ENCODE peak calls at places on chromosome 5, in four cellular contexts. One of them, this sample, is unnamed.

GRCh38 chr5:151904921-151905320 is 19.7 kb downstream of the GLRA1 start:
- DNase-seq in PC-9: no peak
- DNase-seq in neural crest cell: no peak
- DNase-seq in fibroblast of lung: peak
- DNase-seq in this sample: no peak

GRCh38 chr5:142388696-142389095 is 63.9 kb upstream of the SPRY4 start:
- DNase-seq in PC-9: no peak
- DNase-seq in neural crest cell: no peak
- DNase-seq in fibroblast of lung: peak
- DNase-seq in this sample: no peak

GRCh38 chr5:72117281-72117680 is 10.0 kb downstream of the MAP1B start:
- DNase-seq in PC-9: no peak
- DNase-seq in neural crest cell: no peak
- DNase-seq in fibroblast of lung: no peak
- DNase-seq in this sample: no peak

GRCh38 chr5:138282918-138283742 is 8.7 kb upstream of the GFRA3 start:
- DNase-seq in PC-9: peak
- DNase-seq in neural crest cell: peak
- DNase-seq in fibroblast of lung: peak
- DNase-seq in this sample: peak

GRCh38 chr5:90529234-90529938 is at the start of gene LYSMD3:
- DNase-seq in PC-9: peak
- DNase-seq in neural crest cell: peak
- DNase-seq in fibroblast of lung: peak
- DNase-seq in this sample: peak

GRCh38 chr5:141328231-141328630 is 2.1 kb upstream of the PCDHGA1 start:
- DNase-seq in PC-9: no peak
- DNase-seq in neural crest cell: no peak
- DNase-seq in fibroblast of lung: no peak
- DNase-seq in this sample: no peak

GRCh38 chr5:137666109-137666850 is 69.6 kb downstream of the KLHL3 start:
- DNase-seq in PC-9: no peak
- DNase-seq in neural crest cell: no peak
- DNase-seq in fibroblast of lung: peak
- DNase-seq in this sample: no peak

GRCh38 chr5:149415245-149415967 is 36.3 kb upstream of the IL17B start:
- DNase-seq in PC-9: no peak
- DNase-seq in neural crest cell: no peak
- DNase-seq in fibroblast of lung: peak
- DNase-seq in this sample: no peak

GRCh38 chr5:54040018-54040417 is 270.4 kb downstream of the ARL15 start:
- DNase-seq in PC-9: no peak
- DNase-seq in neural crest cell: no peak
- DNase-seq in fibroblast of lung: no peak
- DNase-seq in this sample: no peak

GRCh38 chr5:142353093-142353472 is 28.3 kb upstream of the SPRY4 start:
- DNase-seq in PC-9: no peak
- DNase-seq in neural crest cell: no peak
- DNase-seq in fibroblast of lung: no peak
- DNase-seq in this sample: no peak

GRCh38 chr5:142246263-142246662 is 78.6 kb downstream of the SPRY4 start:
- DNase-seq in PC-9: no peak
- DNase-seq in neural crest cell: no peak
- DNase-seq in fibroblast of lung: peak
- DNase-seq in this sample: peak

GRCh38 chr5:84058561-84058960 is 326.1 kb downstream of the EDIL3 start:
- DNase-seq in PC-9: no peak
- DNase-seq in neural crest cell: no peak
- DNase-seq in fibroblast of lung: no peak
- DNase-seq in this sample: no peak

GRCh38 chr5:78640622-78641021 is 8.0 kb downstream of the LHFPL2 start:
- DNase-seq in PC-9: no peak
- DNase-seq in neural crest cell: no peak
- DNase-seq in fibroblast of lung: peak
- DNase-seq in this sample: no peak

GRCh38 chr5:173472164-173472563 is 143.9 kb upstream of the STC2 start:
- DNase-seq in PC-9: peak
- DNase-seq in neural crest cell: no peak
- DNase-seq in fibroblast of lung: peak
- DNase-seq in this sample: peak

GRCh38 chr5:78563621-78564020 is 85.0 kb downstream of the LHFPL2 start:
- DNase-seq in PC-9: no peak
- DNase-seq in neural crest cell: no peak
- DNase-seq in fibroblast of lung: no peak
- DNase-seq in this sample: no peak

GRCh38 chr5:135185461-135186075 is 151.5 kb upstream of the PITX1 start:
- DNase-seq in PC-9: no peak
- DNase-seq in neural crest cell: no peak
- DNase-seq in fibroblast of lung: peak
- DNase-seq in this sample: no peak

GRCh38 chr5:135184646-135185045 is 150.6 kb upstream of the PITX1 start:
- DNase-seq in PC-9: no peak
- DNase-seq in neural crest cell: no peak
- DNase-seq in fibroblast of lung: no peak
- DNase-seq in this sample: no peak

GRCh38 chr5:135189024-135189423 is 155.0 kb upstream of the PITX1 start:
- DNase-seq in PC-9: no peak
- DNase-seq in neural crest cell: no peak
- DNase-seq in fibroblast of lung: no peak
- DNase-seq in this sample: no peak

GRCh38 chr5:135188233-135188909 is 154.3 kb upstream of the PITX1 start:
- DNase-seq in PC-9: no peak
- DNase-seq in neural crest cell: no peak
- DNase-seq in fibroblast of lung: no peak
- DNase-seq in this sample: no peak

DNA sequence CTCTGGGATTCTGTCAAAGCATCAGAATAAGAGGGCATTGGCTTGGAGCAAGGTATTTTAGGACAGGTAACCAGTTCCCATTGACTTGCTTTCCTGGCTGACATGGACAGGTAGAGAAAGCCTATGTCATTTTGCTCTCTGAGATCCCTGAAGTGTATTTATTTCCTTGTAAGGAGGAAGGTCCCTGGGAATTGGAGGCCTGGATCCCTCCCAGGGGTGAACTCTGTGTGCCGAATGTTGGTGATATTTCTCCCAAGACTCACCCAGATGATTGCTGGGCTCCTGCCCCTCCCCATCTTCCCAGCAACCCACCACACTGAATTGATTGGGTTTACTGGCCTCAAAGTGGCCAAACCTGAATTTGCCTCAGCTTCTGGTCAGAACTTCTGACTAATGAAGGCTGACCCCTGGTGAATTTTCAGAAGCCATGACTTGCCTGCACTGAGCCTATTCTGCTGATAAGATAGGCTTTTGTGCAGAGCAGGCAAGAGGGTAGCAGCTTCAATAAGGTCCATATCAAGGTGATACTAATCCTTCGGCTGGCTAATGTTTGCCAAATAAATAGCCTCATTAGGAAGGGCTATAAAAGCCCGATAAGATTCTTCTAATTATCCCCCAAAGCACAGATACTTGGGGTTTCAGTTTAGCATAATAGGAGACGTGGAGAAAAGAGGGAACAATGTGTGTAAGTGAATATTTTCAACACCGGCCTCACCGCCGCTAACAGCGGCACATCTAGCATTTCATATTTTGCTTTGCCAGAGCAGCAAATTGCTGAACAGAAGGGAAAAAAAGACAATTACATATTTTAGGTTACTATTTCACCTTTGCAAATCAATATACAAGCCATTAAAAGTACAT is 152.9 kb upstream of the PITX1 start:
- DNase-seq in PC-9: peak
- DNase-seq in neural crest cell: no peak
- DNase-seq in fibroblast of lung: no peak
- DNase-seq in this sample: no peak
- TF ChIP-seq CTCF in PC-9: peak
- TF ChIP-seq CTCF in neural crest cell: no peak
- TF ChIP-seq CTCF in fibroblast of lung: no peak
- TF ChIP-seq CTCF in this sample: peak

GRCh38 chr5:109987970-109988369 is 298.2 kb downstream of the MAN2A1 start:
- DNase-seq in PC-9: no peak
- DNase-seq in neural crest cell: no peak
- DNase-seq in fibroblast of lung: peak
- DNase-seq in this sample: no peak

GRCh38 chr5:109989161-109989560 is 299.4 kb downstream of the MAN2A1 start:
- DNase-seq in PC-9: no peak
- DNase-seq in neural crest cell: no peak
- DNase-seq in fibroblast of lung: no peak
- DNase-seq in this sample: no peak

GRCh38 chr5:109989994-109990722 is 300.4 kb downstream of the MAN2A1 start:
- DNase-seq in PC-9: no peak
- DNase-seq in neural crest cell: no peak
- DNase-seq in fibroblast of lung: no peak
- DNase-seq in this sample: no peak

GRCh38 chr5:109987355-109987754 is 297.6 kb downstream of the MAN2A1 start:
- DNase-seq in PC-9: no peak
- DNase-seq in neural crest cell: no peak
- DNase-seq in fibroblast of lung: peak
- DNase-seq in this sample: no peak

DNA sequence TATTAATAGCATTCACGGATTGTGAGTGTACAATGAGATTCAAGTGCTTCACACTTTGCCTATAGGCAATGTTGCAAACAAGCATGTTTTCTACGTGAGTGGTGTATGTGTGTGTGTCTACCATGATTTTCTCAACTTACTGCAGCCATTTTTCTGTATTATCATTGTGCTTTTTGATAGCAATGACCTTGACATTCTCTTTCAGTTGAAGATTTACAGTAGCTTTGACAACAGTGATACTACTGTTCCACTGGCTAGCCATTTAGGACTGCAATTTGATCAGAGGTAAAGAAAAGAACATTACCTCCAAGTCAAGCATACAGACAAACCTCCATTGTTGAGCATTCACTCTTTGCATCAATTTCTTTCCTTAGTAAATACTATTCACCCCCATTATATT is 297.0 kb downstream of the MAN2A1 start:
- DNase-seq in PC-9: no peak
- DNase-seq in neural crest cell: no peak
- DNase-seq in fibroblast of lung: no peak
- DNase-seq in this sample: no peak
- TF ChIP-seq CTCF in PC-9: no peak
- TF ChIP-seq CTCF in neural crest cell: no peak
- TF ChIP-seq CTCF in fibroblast of lung: no peak
- TF ChIP-seq CTCF in this sample: no peak

GRCh38 chr5:177600458-177601018 is 606 bp downstream of the B4GALT7 start:
- DNase-seq in PC-9: no peak
- DNase-seq in neural crest cell: no peak
- DNase-seq in fibroblast of lung: peak
- DNase-seq in this sample: no peak

GRCh38 chr5:177602458-177602830 is 2.5 kb downstream of the B4GALT7 start:
- DNase-seq in PC-9: no peak
- DNase-seq in neural crest cell: no peak
- DNase-seq in fibroblast of lung: no peak
- DNase-seq in this sample: no peak

GRCh38 chr5:177603631-177604030 is 3.7 kb downstream of the B4GALT7 start:
- DNase-seq in PC-9: no peak
- DNase-seq in neural crest cell: no peak
- DNase-seq in fibroblast of lung: no peak
- DNase-seq in this sample: no peak

GRCh38 chr5:177601126-177601525 is 1.2 kb downstream of the B4GALT7 start:
- DNase-seq in PC-9: no peak
- DNase-seq in neural crest cell: no peak
- DNase-seq in fibroblast of lung: no peak
- DNase-seq in this sample: no peak

DNA sequence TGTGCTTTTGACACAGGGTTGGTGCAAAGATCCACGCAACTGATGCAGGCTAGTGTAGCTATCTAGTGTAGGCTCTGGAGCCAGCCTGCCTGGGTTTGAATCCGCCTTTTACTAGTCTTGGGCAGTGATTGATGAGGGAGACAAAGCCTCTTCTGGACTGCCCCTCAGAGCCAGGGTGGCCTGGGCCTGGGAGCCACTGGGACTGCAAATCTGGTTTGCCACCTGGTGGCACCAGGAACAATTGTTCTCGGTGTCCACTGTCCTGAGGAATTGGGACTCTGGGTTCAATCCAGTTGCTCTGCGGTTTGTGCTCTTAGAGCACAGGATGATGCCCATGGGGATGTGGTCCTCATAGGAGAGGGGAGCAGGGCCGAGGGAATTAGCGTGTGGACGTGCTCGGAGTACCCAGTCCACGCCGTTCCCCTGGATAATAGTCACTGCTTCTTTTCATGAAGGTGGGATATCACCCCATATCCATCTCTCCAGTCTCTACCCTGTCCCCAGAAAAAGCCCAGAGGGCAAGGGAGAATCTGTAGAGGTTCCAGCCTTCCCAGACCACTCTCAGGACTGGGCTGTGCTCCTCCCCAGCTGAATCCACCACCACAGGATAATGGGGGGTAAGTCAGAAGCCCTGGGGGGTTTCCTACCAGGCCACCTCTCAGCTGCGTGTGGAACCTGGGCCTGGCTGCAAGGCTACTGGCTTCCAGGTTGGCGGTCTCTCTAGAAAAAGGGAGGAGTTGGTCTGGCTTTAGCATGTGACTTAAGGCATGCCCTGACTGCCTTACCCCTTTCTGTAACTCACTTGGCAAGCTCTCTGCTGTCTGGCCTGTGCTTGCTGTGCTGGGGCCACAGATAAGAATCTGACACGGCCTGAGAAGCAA is 1.9 kb downstream of the B4GALT7 start:
- DNase-seq in PC-9: no peak
- DNase-seq in neural crest cell: no peak
- DNase-seq in fibroblast of lung: peak
- DNase-seq in this sample: no peak
- TF ChIP-seq CTCF in PC-9: no peak
- TF ChIP-seq CTCF in neural crest cell: peak
- TF ChIP-seq CTCF in fibroblast of lung: no peak
- TF ChIP-seq CTCF in this sample: peak

GRCh38 chr5:93092349-93093105 is 488.5 kb downstream of the NR2F1-AS1 start:
- DNase-seq in PC-9: no peak
- DNase-seq in neural crest cell: no peak
- DNase-seq in fibroblast of lung: peak
- DNase-seq in this sample: peak
- TF ChIP-seq CTCF in PC-9: peak
- TF ChIP-seq CTCF in neural crest cell: no peak
- TF ChIP-seq CTCF in fibroblast of lung: peak
- TF ChIP-seq CTCF in this sample: peak

GRCh38 chr5:37172957-37173356 is 76.2 kb downstream of the CPLANE1 start:
- DNase-seq in PC-9: no peak
- DNase-seq in neural crest cell: no peak
- DNase-seq in fibroblast of lung: no peak
- DNase-seq in this sample: no peak

GRCh38 chr5:37170856-37171255 is 78.3 kb downstream of the CPLANE1 start:
- DNase-seq in PC-9: no peak
- DNase-seq in neural crest cell: no peak
- DNase-seq in fibroblast of lung: no peak
- DNase-seq in this sample: no peak

GRCh38 chr5:37174928-37175327 is 74.2 kb downstream of the CPLANE1 start:
- DNase-seq in PC-9: no peak
- DNase-seq in neural crest cell: no peak
- DNase-seq in fibroblast of lung: no peak
- DNase-seq in this sample: no peak
- TF ChIP-seq CTCF in PC-9: no peak
- TF ChIP-seq CTCF in neural crest cell: no peak
- TF ChIP-seq CTCF in fibroblast of lung: no peak
- TF ChIP-seq CTCF in this sample: no peak